ENCODE peak calls at places on chromosomes 7 and 10, in four cellular contexts. J is mucosa of gallbladder, X is Caki2, S is T-helper 1 cell. P is an unnamed sample.
A peak's percentile ranks its signal among the peaks of the same experiment; 100 is the strongest.

GRCh38 chr10:32771217-32771616 is 186.8 kb downstream of the ITGB1 start:
- DNase-seq in J (no peak), X (peak; percentile 5), S (no peak), P (no peak)

GRCh38 chr7:7765422-7765821 is 47.0 kb upstream of the RPA3 start:
- DNase-seq in J (no peak), X (no peak), S (no peak), P (peak; percentile 37)

GRCh38 chr7:106460792-106461254 is 176.0 kb upstream of the NAMPT start:
- DNase-seq in J (no peak), X (no peak), S (no peak), P (no peak)

GRCh38 chr7:80740778-80741545 is 102.5 kb downstream of the CD36 start:
- DNase-seq in J (no peak), X (peak; percentile 47), S (no peak), P (no peak)

GRCh38 chr7:5699467-5699866 is 82.0 kb downstream of the RNF216 start:
- DNase-seq in J (no peak), X (no peak), S (no peak), P (no peak)

GRCh38 chr10:80497187-80498038 is 40.3 kb upstream of the SH2D4B start:
- DNase-seq in J (no peak), X (no peak), S (no peak), P (no peak)

GRCh38 chr10:59878289-59878688 is 28.1 kb downstream of the CCDC6 start:
- DNase-seq in J (no peak), X (no peak), S (no peak), P (no peak)

GRCh38 chr7:78924581-78924980 is 528.9 kb downstream of the MAGI2 start:
- DNase-seq in J (no peak), X (no peak), S (no peak), P (no peak)

GRCh38 chr10:1151071-1152033 is 95.2 kb downstream of the WDR37 start:
- DNase-seq in J (no peak), X (peak; percentile 70), S (no peak), P (no peak)

GRCh38 chr7:140041626-140042385 is 20.9 kb downstream of the PARP12 start:
- DNase-seq in J (no peak), X (no peak), S (no peak), P (no peak)

GRCh38 chr10:61024801-61025201 is 80.8 kb upstream of the RHOBTB1 start:
- DNase-seq in J (no peak), X (no peak), S (no peak), P (no peak)

GRCh38 chr7:433558-433957 is 86.1 kb downstream of the PDGFA start:
- DNase-seq in J (no peak), X (no peak), S (no peak), P (no peak)

GRCh38 chr7:77985232-77985973 is 186.8 kb downstream of the PHTF2 start:
- DNase-seq in J (no peak), X (no peak), S (no peak), P (no peak)

GRCh38 chr7:54541941-54542618 is at the start of gene VSTM2A:
- DNase-seq in J (no peak), X (no peak), S (no peak), P (peak; percentile 12)

GRCh38 chr7:30655096-30655970 is 26.9 kb downstream of the CRHR2 start:
- DNase-seq in J (no peak), X (no peak), S (no peak), P (no peak)

GRCh38 chr10:132307823-132308587 is at the start of gene STK32C:
- DNase-seq in J (peak; percentile 92), X (peak; percentile 71), S (peak; percentile 89), P (peak; percentile 100)

GRCh38 chr7:36941359-36941758 is 217.1 kb upstream of the AOAH start:
- DNase-seq in J (no peak), X (no peak), S (no peak), P (no peak)

GRCh38 chr7:142616121-142616643 is 133.1 kb upstream of the PRSS1 start:
- DNase-seq in J (no peak), X (no peak), S (no peak), P (no peak)

GRCh38 chr10:57983226-57983870 is 284.3 kb downstream of the IPMK start:
- DNase-seq in J (no peak), X (peak; percentile 16), S (no peak), P (no peak)

GRCh38 chr10:10149899-10150298 is 867.8 kb upstream of the CELF2 start:
- DNase-seq in J (no peak), X (no peak), S (no peak), P (no peak)

GRCh38 chr7:123633553-123633952 is 22.1 kb upstream of the LMOD2 start:
- DNase-seq in J (no peak), X (no peak), S (no peak), P (no peak)

GRCh38 chr10:21078410-21079329 is 181.6 kb upstream of the NEBL start:
- DNase-seq in J (peak; percentile 52), X (peak; percentile 65), S (no peak), P (peak; percentile 18)

GRCh38 chr10:95706990-95707389 is 13.3 kb upstream of the TCTN3 start:
- DNase-seq in J (no peak), X (no peak), S (no peak), P (no peak)

GRCh38 chr10:105063796-105064195 is 422.7 kb downstream of the SORCS3 start:
- DNase-seq in J (peak; percentile 47), X (peak; percentile 24), S (no peak), P (no peak)

GRCh38 chr10:74585231-74586087 is 240.9 kb upstream of the KAT6B start:
- DNase-seq in J (no peak), X (peak; percentile 49), S (peak; percentile 36), P (peak; percentile 31)

GRCh38 chr7:120586561-120586960 is 271.4 kb downstream of the TSPAN12 start:
- DNase-seq in J (no peak), X (no peak), S (no peak), P (no peak)

GRCh38 chr10:17386616-17387075 is 67.7 kb downstream of the ST8SIA6 start:
- DNase-seq in J (no peak), X (no peak), S (no peak), P (no peak)

GRCh38 chr10:124166431-124167125 is 73.2 kb upstream of the CHST15 start:
- DNase-seq in J (no peak), X (no peak), S (no peak), P (no peak)

GRCh38 chr7:131042269-131043160 is 285.2 kb upstream of the MKLN1 start:
- DNase-seq in J (no peak), X (no peak), S (no peak), P (no peak)

GRCh38 chr7:128855559-128855958 is 7.1 kb upstream of the ATP6V1F start:
- DNase-seq in J (no peak), X (no peak), S (no peak), P (no peak)

GRCh38 chr10:28837613-28838390 is 160.5 kb downstream of the BAMBI start:
- DNase-seq in J (no peak), X (no peak), S (no peak), P (no peak)